ENCODE peak calls at places on chromosomes 1 and 21, in six cellular contexts. K is fibroblast of the aortic adventitia; T is effector CD4-positive, alpha-beta T cell; G is germinal center; N is fibroblast of lung; P is activated T-cell treated with anti-CD3 and anti-CD28 coated beads for 1 hour. U is an unnamed sample.

GRCh38 chr1:21332691-21333449 is 42.6 kb upstream of the ECE1 start:
- DNase-seq in K (no peak), T (no peak), G (no peak), N (no peak), P (no peak), U (no peak)

GRCh38 chr1:178282949-178283367 is 189.1 kb downstream of the RASAL2 start:
- DNase-seq in K (peak; percentile 83), T (no peak), G (no peak), N (peak; percentile 68), P (no peak), U (no peak)

GRCh38 chr21:26798856-26799751 is 46.1 kb downstream of the ADAMTS1 start:
- DNase-seq in K (no peak), T (no peak), G (no peak), N (no peak), P (no peak), U (no peak)

GRCh38 chr1:224253721-224254120 is 70.7 kb downstream of the DEGS1 start:
- DNase-seq in K (no peak), T (no peak), G (no peak), N (peak; percentile 72), P (no peak), U (no peak)

GRCh38 chr1:91585502-91585901 is 84.9 kb downstream of the CDC7 start:
- DNase-seq in K (no peak), T (no peak), G (no peak), N (no peak), P (no peak), U (no peak)

GRCh38 chr1:239744851-239745250 is 346.8 kb upstream of the FMN2 start:
- DNase-seq in K (no peak), T (no peak), G (no peak), N (no peak), P (no peak), U (no peak)

GRCh38 chr1:93874025-93874651 is 4.9 kb downstream of the DNTTIP2 start:
- DNase-seq in K (peak; percentile 57), T (no peak), G (no peak), N (peak; percentile 22), P (no peak), U (no peak)

GRCh38 chr1:192892934-192893333 is 84.1 kb downstream of the RGS2 start:
- DNase-seq in K (no peak), T (no peak), G (no peak), N (peak; percentile 20), P (no peak), U (no peak)

GRCh38 chr1:159929155-159930051 is 4.1 kb upstream of the TAGLN2 start:
- DNase-seq in K (no peak), T (no peak), G (no peak), N (no peak), P (no peak), U (no peak)

GRCh38 chr1:73781257-73781656 is 416.7 kb downstream of the LRRIQ3 start:
- DNase-seq in K (peak; percentile 7), T (no peak), G (no peak), N (peak; percentile 36), P (no peak), U (no peak)

GRCh38 chr1:20847619-20848080 is 60.5 kb upstream of the HP1BP3 start:
- DNase-seq in K (peak; percentile 79), T (no peak), G (no peak), N (peak; percentile 90), P (no peak), U (no peak)

GRCh38 chr1:215507119-215507518 is 60.0 kb upstream of the KCTD3 start:
- DNase-seq in K (peak; percentile 16), T (no peak), G (no peak), N (peak; percentile 81), P (no peak), U (no peak)

GRCh38 chr1:228109962-228110488 is 926 bp upstream of the MRPL55 start:
- DNase-seq in K (no peak), T (no peak), G (no peak), N (peak; percentile 37), P (no peak), U (no peak)

GRCh38 chr21:44647222-44647552 is 973 bp downstream of the KRTAP10-11 start:
- DNase-seq in K (no peak), T (no peak), G (no peak), N (no peak), P (no peak), U (no peak)

GRCh38 chr1:219573960-219574359 is 38.9 kb downstream of the ZC3H11B start:
- DNase-seq in K (no peak), T (no peak), G (no peak), N (no peak), P (no peak), U (no peak)

GRCh38 chr21:8993943-8994639 is 1527.3 kb upstream of the TPTE start:
- DNase-seq in K (no peak), T (no peak), G (no peak), N (peak; percentile 40), P (no peak), U (no peak)

GRCh38 chr1:20703124-20703756 is 14.6 kb downstream of the KIF17 start:
- DNase-seq in K (no peak), T (no peak), G (no peak), N (no peak), P (no peak), U (no peak)

GRCh38 chr21:45403825-45404725 is 890 bp upstream of the COL18A1 start:
- DNase-seq in K (peak; percentile 55), T (no peak), G (no peak), N (peak; percentile 83), P (no peak), U (no peak)

GRCh38 chr1:2416403-2416802 is 4.0 kb upstream of the PEX10 start:
- DNase-seq in K (no peak), T (no peak), G (peak; percentile 15), N (no peak), P (peak; percentile 18), U (no peak)

GRCh38 chr1:32464716-32465540 is at the start of gene ZBTB8B:
- DNase-seq in K (peak; percentile 71), T (no peak), G (peak; percentile 86), N (peak; percentile 68), P (peak; percentile 4), U (no peak)

GRCh38 chr1:24112381-24113169 is 640 bp upstream of the MYOM3 start:
- DNase-seq in K (peak; percentile 73), T (no peak), G (peak; percentile 19), N (peak; percentile 85), P (peak; percentile 23), U (peak; percentile 12)

GRCh38 chr1:201466492-201466891 is 2.5 kb downstream of the PHLDA3 start:
- DNase-seq in K (peak; percentile 59), T (no peak), G (no peak), N (peak; percentile 48), P (no peak), U (no peak)

GRCh38 chr1:199243423-199244061 is 604.7 kb downstream of the PTPRC start:
- DNase-seq in K (peak; percentile 32), T (peak; percentile 33), G (peak; percentile 73), N (peak; percentile 4), P (peak; percentile 42), U (peak; percentile 45)

GRCh38 chr1:30185313-30185712 is 538.1 kb downstream of the MATN1 start:
- DNase-seq in K (no peak), T (no peak), G (no peak), N (no peak), P (no peak), U (no peak)

GRCh38 chr1:205270764-205271163 is 43.0 kb downstream of the TMCC2 start:
- DNase-seq in K (peak; percentile 50), T (no peak), G (no peak), N (peak; percentile 71), P (no peak), U (no peak)

GRCh38 chr1:46493316-46494032 is 3.8 kb downstream of the DMBX1 start:
- DNase-seq in K (no peak), T (no peak), G (no peak), N (no peak), P (no peak), U (no peak)

GRCh38 chr21:42190492-42190875 is 28.5 kb upstream of the ABCG1 start:
- DNase-seq in K (no peak), T (no peak), G (no peak), N (no peak), P (no peak), U (no peak)

GRCh38 chr1:21001042-21001441 is 175.7 kb downstream of the EIF4G3 start:
- DNase-seq in K (no peak), T (no peak), G (no peak), N (no peak), P (no peak), U (no peak)

GRCh38 chr1:63901094-63901493 is 127.3 kb downstream of the ROR1 start:
- DNase-seq in K (no peak), T (no peak), G (no peak), N (no peak), P (no peak), U (no peak)

GRCh38 chr1:26994020-26994745 is 691 bp downstream of the TRNP1 start:
- DNase-seq in K (no peak), T (no peak), G (peak; percentile 49), N (no peak), P (peak; percentile 12), U (no peak)

GRCh38 chr1:59289570-59289969 is 7.3 kb upstream of the FGGY start:
- DNase-seq in K (no peak), T (no peak), G (no peak), N (no peak), P (no peak), U (no peak)

U was measured in effector memory CD4-positive, alpha-beta T cell.